ENCODE peak calls at places on chromosomes 4 and X, in eight cellular contexts. T is endothelial cell, Q is cardiac muscle cell, A is AG04450, P is kidney epithelial cell, M is RWPE1, J is AG09309, V is mesothelial cell of epicardium. H is an unnamed sample.

GRCh38 chr4:156815717-156816319 is 155.8 kb downstream of the PDGFC start:
- DNase-seq in T (no peak), Q (no peak), A (no peak), V (no peak), J (no peak), P (no peak), M (no peak), H (no peak)

GRCh38 chrX:46642145-46642544 is 68.6 kb downstream of the CHST7 start:
- DNase-seq in J (no peak), M (peak; percentile 15), P (no peak), T (no peak), Q (peak; percentile 62), V (no peak), A (no peak), H (no peak)

GRCh38 chrX:122567911-122568310 is 616.2 kb upstream of the GRIA3 start:
- DNase-seq in Q (no peak), T (no peak), P (no peak), J (no peak), A (no peak), M (no peak), V (no peak), H (no peak)

GRCh38 chr4:74426101-74426500 is 18.8 kb upstream of the AREG start:
- DNase-seq in P (no peak), J (no peak), A (peak; percentile 43), T (no peak), M (no peak), Q (peak; percentile 66), V (no peak), H (no peak)

GRCh38 chr4:128006592-128006991 is 41.4 kb downstream of the ABHD18 start:
- DNase-seq in P (no peak), M (no peak), T (no peak), V (no peak), J (no peak), A (peak; percentile 1), Q (peak; percentile 58), H (no peak)

GRCh38 chrX:11509786-11510185 is 155.9 kb downstream of the ARHGAP6 start:
- DNase-seq in V (no peak), P (no peak), T (no peak), J (no peak), A (no peak), M (no peak), Q (peak; percentile 78), H (no peak)

GRCh38 chr4:42781325-42781724 is 111.2 kb upstream of the GRXCR1 start:
- DNase-seq in A (no peak), V (no peak), M (no peak), Q (no peak), T (no peak), P (no peak), J (no peak), H (no peak)

GRCh38 chr4:83516042-83516772 is 19.7 kb upstream of the GPAT3 start:
- DNase-seq in T (no peak), V (no peak), Q (peak; percentile 66), M (no peak), A (peak; percentile 26), P (peak; percentile 69), J (peak; percentile 62), H (no peak)

GRCh38 chr4:26131711-26132110 is 189.1 kb upstream of the RBPJ start:
- DNase-seq in A (no peak), Q (no peak), P (no peak), V (no peak), J (no peak), T (no peak), M (no peak), H (no peak)

GRCh38 chrX:15564981-15565579 is 35.7 kb downstream of the ACE2 start:
- DNase-seq in J (peak; percentile 16), T (peak; percentile 30), A (peak; percentile 1), V (peak; percentile 31), Q (peak; percentile 81), P (no peak), M (peak; percentile 34), H (peak; percentile 45)

GRCh38 chr4:57504139-57504538 is 394.0 kb upstream of the IGFBP7 start:
- DNase-seq in P (no peak), M (no peak), A (no peak), T (no peak), V (no peak), Q (no peak), J (no peak), H (no peak)

GRCh38 chr4:37623125-37623524 is 63.1 kb downstream of the RELL1 start:
- DNase-seq in M (no peak), J (no peak), Q (no peak), A (no peak), P (no peak), V (no peak), T (no peak), H (no peak)

GRCh38 chr4:53779025-53779424 is 187.7 kb upstream of the LNX1 start:
- DNase-seq in Q (peak; percentile 88), P (no peak), T (no peak), A (no peak), V (no peak), M (no peak), J (no peak), H (no peak)

GRCh38 chr4:163332526-163333405 is at the start of gene NPY1R:
- DNase-seq in V (peak; percentile 38), P (peak; percentile 45), J (peak; percentile 41), T (peak; percentile 80), A (peak; percentile 36), Q (peak; percentile 87), M (peak; percentile 68), H (no peak)

GRCh38 chr4:53963786-53964185 is 100.6 kb downstream of the CHIC2 start:
- DNase-seq in V (no peak), Q (no peak), P (no peak), T (no peak), A (no peak), J (no peak), M (no peak), H (no peak)

GRCh38 chrX:69082753-69083150 is 82.5 kb downstream of the PJA1 start:
- DNase-seq in T (no peak), J (no peak), Q (no peak), M (no peak), A (no peak), V (no peak), P (no peak), H (no peak)

DNA sequence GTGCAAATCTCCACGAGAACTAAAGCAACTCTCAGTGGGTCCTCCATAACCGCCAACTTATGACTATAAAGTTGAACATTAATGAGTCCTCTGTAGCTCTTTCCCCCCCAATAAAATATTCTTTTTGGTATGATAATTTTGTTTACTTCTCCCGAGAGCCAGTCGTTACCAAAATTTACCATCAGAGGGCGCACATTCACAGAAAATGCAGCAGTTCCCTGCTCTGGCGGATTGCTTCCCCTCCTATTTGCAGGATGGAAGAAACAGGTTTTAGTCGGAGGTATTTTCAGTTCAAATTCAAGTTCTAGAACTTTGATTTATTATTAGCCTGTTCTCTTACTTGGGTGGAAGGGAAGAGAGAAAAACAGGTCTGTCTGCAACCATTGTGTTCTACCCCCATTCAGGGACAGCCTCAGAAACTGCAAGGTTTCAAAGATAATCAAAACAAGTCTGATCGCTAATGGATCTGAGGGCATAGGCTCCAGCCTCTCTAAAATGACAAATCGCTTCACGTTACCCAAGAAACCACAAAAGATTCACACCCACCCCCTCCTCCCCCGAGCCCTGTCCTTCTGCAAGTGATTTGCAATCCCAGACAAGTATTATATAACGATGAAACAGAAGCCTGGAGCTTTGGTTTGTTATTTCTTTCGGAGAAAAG is 263.7 kb upstream of the RPS6KA3 start:
- DNase-seq in M (peak; percentile 22), T (peak; percentile 58), A (no peak), Q (peak; percentile 64), V (peak; percentile 50), P (no peak), J (peak; percentile 21), H (no peak)
- TF ChIP-seq CTCF in M (peak; percentile 59), T (peak; percentile 79), A (peak; percentile 63), Q (peak; percentile 64), V (peak; percentile 86), P (peak; percentile 81), J (peak; percentile 79), H (peak; percentile 70)

GRCh38 chr4:141255016-141255415 is 34.3 kb downstream of the ZNF330 start:
- DNase-seq in V (no peak), P (no peak), T (no peak), Q (no peak), M (no peak), J (no peak), A (no peak), H (no peak)

GRCh38 chr4:141258558-141258957 is 37.9 kb downstream of the ZNF330 start:
- DNase-seq in V (no peak), M (no peak), P (no peak), A (no peak), T (no peak), Q (no peak), J (no peak), H (no peak)

DNA sequence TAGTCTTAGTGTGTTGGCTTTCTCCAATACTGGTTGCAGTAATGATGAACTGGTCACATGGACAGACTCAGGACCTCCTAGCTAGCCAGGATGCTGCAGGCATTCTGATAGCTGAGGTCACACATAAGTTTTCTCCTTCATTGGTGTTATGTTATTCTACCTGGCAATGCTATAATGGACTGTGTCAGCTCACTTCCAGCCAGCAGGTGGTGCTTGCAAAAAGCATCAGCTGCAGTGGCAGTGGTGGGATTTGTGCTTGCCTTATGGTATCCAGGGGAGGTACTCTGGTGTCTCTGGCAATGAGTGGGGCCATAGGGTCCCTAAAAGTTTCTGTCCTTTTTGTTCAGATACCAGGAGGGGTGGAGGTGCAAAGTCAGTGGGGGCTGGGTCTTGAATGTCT is 33.6 kb downstream of the ZNF330 start:
- DNase-seq in J (no peak), A (no peak), M (no peak), V (no peak), Q (no peak), T (no peak), P (no peak), H (no peak)
- TF ChIP-seq CTCF in J (no peak), A (no peak), M (no peak), V (no peak), Q (no peak), T (peak; percentile 11), P (no peak), H (no peak)

GRCh38 chr4:67201334-67201733 is 344.0 kb downstream of the CENPC start:
- DNase-seq in T (no peak), Q (no peak), M (no peak), A (no peak), P (no peak), V (no peak), J (no peak), H (no peak)

GRCh38 chr4:67204441-67204840 is 340.9 kb downstream of the CENPC start:
- DNase-seq in A (no peak), T (no peak), V (no peak), P (no peak), Q (no peak), M (no peak), J (no peak), H (no peak)

DNA sequence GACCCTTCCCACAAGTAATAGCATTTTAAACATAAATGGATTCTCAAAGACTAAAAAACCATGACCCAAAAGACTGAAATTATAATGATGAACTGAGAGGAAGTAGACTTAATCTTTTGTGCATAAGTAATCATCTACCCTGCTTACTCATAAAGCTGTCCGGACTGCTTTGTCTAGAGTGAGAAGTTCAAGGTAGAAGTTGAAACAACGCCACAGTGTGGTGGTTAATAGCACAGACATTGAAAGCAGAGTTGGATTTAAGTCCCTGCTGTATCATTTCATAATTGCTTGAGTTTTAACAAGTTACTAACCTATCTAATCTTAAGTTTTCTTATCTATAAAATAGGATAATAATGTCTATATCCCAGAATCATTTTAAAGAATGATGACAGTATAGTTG is 346.5 kb downstream of the CENPC start:
- DNase-seq in M (peak; percentile 1), V (no peak), J (no peak), T (peak; percentile 8), P (peak; percentile 18), Q (peak; percentile 73), A (no peak), H (no peak)
- TF ChIP-seq CTCF in M (peak; percentile 19), V (peak; percentile 20), J (no peak), T (no peak), P (peak; percentile 38), Q (peak; percentile 44), A (no peak), H (no peak)

GRCh38 chr4:67549123-67549522 is 3.8 kb upstream of the CENPC start:
- DNase-seq in M (peak; percentile 15), P (no peak), T (no peak), V (no peak), A (no peak), J (no peak), Q (peak; percentile 63), H (no peak)
- TF ChIP-seq CTCF in M (peak; percentile 58), P (peak; percentile 32), T (no peak), V (no peak), A (no peak), J (peak; percentile 9), Q (peak; percentile 48), H (peak; percentile 26)

H was measured in CD14-positive monocyte.